ENCODE peak calls at places on chromosomes 5 and 9, in four cellular contexts. I is GM12891, S is HuH-7, Z is esophagus squamous epithelium. M is an unnamed sample.

GRCh38 chr9:85420750-85421149 is 321.0 kb downstream of the AGTPBP1 start:
- DNase-seq in I (no peak), S (no peak), Z (no peak), M (no peak)

GRCh38 chr5:39169081-39169480 is 50.3 kb downstream of the FYB1 start:
- DNase-seq in I (no peak), S (no peak), Z (no peak), M (no peak)

GRCh38 chr9:38200431-38200830 is 131.4 kb upstream of the SHB start:
- DNase-seq in I (no peak), S (no peak), Z (no peak), M (peak)

GRCh38 chr5:104706570-104706969 is 1144.0 kb upstream of the NUDT12 start:
- DNase-seq in I (no peak), S (no peak), Z (no peak), M (no peak)

GRCh38 chr5:96318569-96319100 is 114.4 kb downstream of the PCSK1 start:
- DNase-seq in I (no peak), S (no peak), Z (no peak), M (no peak)

GRCh38 chr9:6910032-6910431 is 152.3 kb downstream of the KDM4C start:
- DNase-seq in I (no peak), S (no peak), Z (no peak), M (no peak)

GRCh38 chr5:35900997-35901396 is 37.4 kb downstream of the CAPSL start:
- DNase-seq in I (no peak), S (no peak), Z (no peak), M (no peak)

GRCh38 chr5:98769006-98769255 is 4.5 kb upstream of the RGMB start:
- DNase-seq in I (peak), S (peak), Z (no peak), M (no peak)

GRCh38 chr5:64341340-64341739 is 164.5 kb upstream of the RGS7BP start:
- DNase-seq in I (no peak), S (no peak), Z (no peak), M (no peak)

GRCh38 chr5:168946363-168946762 is 354.6 kb downstream of the SLIT3 start:
- DNase-seq in I (no peak), S (no peak), Z (no peak), M (peak)

GRCh38 chr9:3863114-3863528 is 337.3 kb upstream of the RFX3 start:
- DNase-seq in I (no peak), S (no peak), Z (no peak), M (no peak)

GRCh38 chr9:127846451-127847154 is 7.9 kb downstream of the ENG start:
- DNase-seq in I (no peak), S (no peak), Z (no peak), M (no peak)